ENCODE peak calls at places on chromosomes 5 and 9, in seven cellular contexts. One of them, this sample, is unnamed.

GRCh38 chr5:72204946-72205345 is 97.7 kb downstream of the MAP1B start:
- DNase-seq in GM10248: no peak
- DNase-seq in Calu3: no peak
- DNase-seq in cerebellum: no peak
- DNase-seq in effector CD8-positive, alpha-beta T cell: no peak
- DNase-seq in breast epithelium: no peak
- DNase-seq in anterior cingulate cortex: no peak
- DNase-seq in this sample: no peak

GRCh38 chr5:14223372-14223771 is 80.2 kb downstream of the TRIO start:
- DNase-seq in cerebellum: no peak
- DNase-seq in anterior cingulate cortex: no peak
- DNase-seq in effector CD8-positive, alpha-beta T cell: no peak
- DNase-seq in breast epithelium: no peak
- DNase-seq in Calu3: no peak
- DNase-seq in GM10248: no peak
- DNase-seq in this sample: no peak

GRCh38 chr9:114691046-114691955 is 9.3 kb upstream of the TEX48 start:
- DNase-seq in effector CD8-positive, alpha-beta T cell: no peak
- DNase-seq in GM10248: no peak
- DNase-seq in Calu3: peak
- DNase-seq in anterior cingulate cortex: no peak
- DNase-seq in breast epithelium: peak
- DNase-seq in cerebellum: no peak
- DNase-seq in this sample: no peak

GRCh38 chr9:108617661-108618060 is 238.1 kb downstream of the ACTL7B start:
- DNase-seq in cerebellum: no peak
- DNase-seq in anterior cingulate cortex: no peak
- DNase-seq in Calu3: no peak
- DNase-seq in breast epithelium: no peak
- DNase-seq in GM10248: no peak
- DNase-seq in effector CD8-positive, alpha-beta T cell: no peak
- DNase-seq in this sample: no peak

GRCh38 chr9:72292874-72293607 is 72.0 kb downstream of the ZFAND5 start:
- DNase-seq in anterior cingulate cortex: no peak
- DNase-seq in GM10248: no peak
- DNase-seq in breast epithelium: no peak
- DNase-seq in Calu3: peak
- DNase-seq in effector CD8-positive, alpha-beta T cell: no peak
- DNase-seq in cerebellum: no peak
- DNase-seq in this sample: no peak

GRCh38 chr9:123048748-123049147 is 15.3 kb downstream of the GPR21 start:
- DNase-seq in breast epithelium: no peak
- DNase-seq in cerebellum: no peak
- DNase-seq in GM10248: no peak
- DNase-seq in effector CD8-positive, alpha-beta T cell: no peak
- DNase-seq in anterior cingulate cortex: no peak
- DNase-seq in Calu3: no peak
- DNase-seq in this sample: no peak

GRCh38 chr5:135878156-135878620 is 17.5 kb downstream of the IL9 start:
- DNase-seq in GM10248: no peak
- DNase-seq in breast epithelium: no peak
- DNase-seq in effector CD8-positive, alpha-beta T cell: no peak
- DNase-seq in Calu3: no peak
- DNase-seq in anterior cingulate cortex: no peak
- DNase-seq in cerebellum: no peak
- DNase-seq in this sample: no peak

GRCh38 chr9:107039546-107039945 is 176.6 kb downstream of the ZNF462 start:
- DNase-seq in effector CD8-positive, alpha-beta T cell: no peak
- DNase-seq in anterior cingulate cortex: no peak
- DNase-seq in GM10248: no peak
- DNase-seq in breast epithelium: no peak
- DNase-seq in cerebellum: no peak
- DNase-seq in Calu3: peak
- DNase-seq in this sample: no peak

GRCh38 chr9:4927043-4927471 is 58.0 kb upstream of the JAK2 start:
- DNase-seq in GM10248: no peak
- DNase-seq in breast epithelium: no peak
- DNase-seq in anterior cingulate cortex: no peak
- DNase-seq in Calu3: no peak
- DNase-seq in cerebellum: no peak
- DNase-seq in effector CD8-positive, alpha-beta T cell: no peak
- DNase-seq in this sample: no peak

GRCh38 chr5:53362521-53362941 is 117.9 kb upstream of the FST start:
- DNase-seq in effector CD8-positive, alpha-beta T cell: no peak
- DNase-seq in GM10248: no peak
- DNase-seq in anterior cingulate cortex: no peak
- DNase-seq in cerebellum: no peak
- DNase-seq in breast epithelium: no peak
- DNase-seq in Calu3: peak
- DNase-seq in this sample: no peak

This sample was measured in omental fat pad.